ENCODE peak calls at places on chromosomes 11 and 22, in four cellular contexts. One of them, this sample, is unnamed.

GRCh38 chr11:556857-557256 is 3.7 kb downstream of the LMNTD2 start:
- DNase-seq in K562: no peak
- DNase-seq in tibial artery: no peak
- DNase-seq in upper lobe of left lung: no peak
- DNase-seq in this sample: no peak

GRCh38 chr11:111571829-111572501 is 30.3 kb upstream of the SIK2 start:
- DNase-seq in upper lobe of left lung: no peak
- DNase-seq in tibial artery: no peak
- DNase-seq in K562: no peak
- DNase-seq in this sample: no peak

GRCh38 chr11:117097567-117098268 is 510 bp downstream of the SIK3 start:
- DNase-seq in K562: peak
- DNase-seq in tibial artery: peak
- DNase-seq in upper lobe of left lung: peak
- DNase-seq in this sample: peak

GRCh38 chr11:114131366-114131963 is 72.0 kb downstream of the ZBTB16 start:
- DNase-seq in K562: no peak
- DNase-seq in tibial artery: no peak
- DNase-seq in upper lobe of left lung: no peak
- DNase-seq in this sample: no peak

GRCh38 chr11:1953489-1954284 is 6.6 kb downstream of the MRPL23 start:
- DNase-seq in upper lobe of left lung: peak
- DNase-seq in tibial artery: no peak
- DNase-seq in K562: no peak
- DNase-seq in this sample: no peak

GRCh38 chr11:123690490-123690889 is 36.1 kb upstream of the SCN3B start:
- DNase-seq in K562: no peak
- DNase-seq in tibial artery: no peak
- DNase-seq in upper lobe of left lung: no peak
- DNase-seq in this sample: peak

GRCh38 chr11:116533186-116533825 is 239.5 kb downstream of the BUD13 start:
- DNase-seq in tibial artery: no peak
- DNase-seq in K562: no peak
- DNase-seq in upper lobe of left lung: no peak
- DNase-seq in this sample: no peak

GRCh38 chr11:5608778-5609177 is 12.3 kb downstream of the TRIM6 start:
- DNase-seq in K562: no peak
- DNase-seq in tibial artery: no peak
- DNase-seq in upper lobe of left lung: no peak
- DNase-seq in this sample: no peak

GRCh38 chr22:43831561-43832392 is 19.7 kb upstream of the EFCAB6 start:
- DNase-seq in K562: no peak
- DNase-seq in upper lobe of left lung: no peak
- DNase-seq in tibial artery: no peak
- DNase-seq in this sample: no peak

GRCh38 chr11:64055077-64055476 is 19.3 kb downstream of the FLRT1 start:
- DNase-seq in upper lobe of left lung: no peak
- DNase-seq in K562: no peak
- DNase-seq in tibial artery: no peak
- DNase-seq in this sample: no peak

GRCh38 chr11:84468255-84468654 is 1158.9 kb downstream of the DLG2 start:
- DNase-seq in K562: no peak
- DNase-seq in tibial artery: no peak
- DNase-seq in upper lobe of left lung: no peak
- DNase-seq in this sample: no peak
- H3K4me3 ChIP-seq in K562: no peak
- H3K4me3 ChIP-seq in tibial artery: no peak
- H3K4me3 ChIP-seq in upper lobe of left lung: no peak
- H3K4me3 ChIP-seq in this sample: no peak

DNA sequence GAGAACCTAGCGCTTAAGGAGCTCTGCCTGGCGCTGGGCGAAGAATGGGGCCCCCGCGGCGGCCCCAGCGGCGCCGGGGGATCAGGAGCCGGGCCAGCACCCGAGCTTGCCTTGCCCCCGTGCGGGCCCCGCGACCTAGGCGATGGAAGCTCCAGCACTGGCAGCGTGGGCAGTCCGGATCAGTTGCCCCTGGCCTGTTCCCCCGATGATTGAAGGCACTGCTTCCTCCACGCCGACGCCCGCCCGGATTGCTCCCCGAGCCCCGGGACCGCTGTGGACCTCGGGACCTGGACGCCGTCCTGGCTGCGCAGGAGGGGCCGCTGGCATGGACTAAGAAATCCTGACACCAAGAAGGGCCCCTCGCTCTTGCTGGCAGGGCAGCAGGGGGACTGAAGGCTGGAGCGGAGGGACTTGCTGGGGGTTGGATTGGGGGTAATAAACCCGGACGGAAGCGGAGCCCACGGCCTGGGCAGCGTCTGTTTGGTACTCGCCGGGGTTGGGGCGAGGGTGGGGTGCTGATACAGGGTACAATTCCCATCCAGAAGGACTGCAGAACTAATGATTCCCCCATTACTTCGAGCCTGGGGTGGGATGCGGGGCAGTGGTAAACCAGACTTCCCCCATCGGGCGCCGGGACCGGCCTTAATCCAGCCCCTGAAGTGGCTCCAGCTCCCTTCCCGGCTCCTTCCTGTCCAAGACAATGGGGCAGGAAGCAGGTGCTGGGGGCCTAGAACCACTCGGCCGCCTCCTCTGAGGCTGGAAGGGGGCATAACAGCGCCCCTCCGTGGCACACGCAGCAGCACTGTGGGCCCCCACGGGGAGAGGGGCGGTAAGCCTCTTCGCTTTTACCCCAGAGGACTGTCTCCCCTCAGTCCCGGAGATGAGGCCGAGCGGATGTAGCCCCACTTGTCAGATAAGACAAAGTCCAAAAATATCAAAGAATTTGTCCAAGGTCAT is 985 bp downstream of the CCDC85B start:
- DNase-seq in K562: peak
- DNase-seq in tibial artery: peak
- DNase-seq in upper lobe of left lung: peak
- DNase-seq in this sample: no peak
- TF ChIP-seq CTCF in K562: peak
- TF ChIP-seq CTCF in tibial artery: no peak
- TF ChIP-seq CTCF in upper lobe of left lung: peak
- TF ChIP-seq CTCF in this sample: peak

GRCh38 chr11:44600261-44600660 is 34.8 kb downstream of the CD82 start:
- DNase-seq in tibial artery: no peak
- DNase-seq in K562: no peak
- DNase-seq in upper lobe of left lung: no peak
- DNase-seq in this sample: no peak
- H3K4me3 ChIP-seq in tibial artery: no peak
- H3K4me3 ChIP-seq in K562: no peak
- H3K4me3 ChIP-seq in upper lobe of left lung: no peak
- H3K4me3 ChIP-seq in this sample: no peak

GRCh38 chr11:44043157-44043556 is 4.6 kb upstream of the ACCSL start:
- DNase-seq in tibial artery: no peak
- DNase-seq in upper lobe of left lung: no peak
- DNase-seq in K562: no peak
- DNase-seq in this sample: no peak
- TF ChIP-seq CTCF in tibial artery: no peak
- TF ChIP-seq CTCF in upper lobe of left lung: no peak
- TF ChIP-seq CTCF in K562: no peak
- TF ChIP-seq CTCF in this sample: no peak

GRCh38 chr22:39458443-39459083 is 1.8 kb downstream of the MGAT3 start:
- DNase-seq in K562: no peak
- DNase-seq in upper lobe of left lung: no peak
- DNase-seq in tibial artery: no peak
- DNase-seq in this sample: no peak

GRCh38 chr22:39459681-39460080 is 2.9 kb downstream of the MGAT3 start:
- DNase-seq in upper lobe of left lung: no peak
- DNase-seq in K562: no peak
- DNase-seq in tibial artery: no peak
- DNase-seq in this sample: no peak

GRCh38 chr22:39457047-39457545 is 284 bp downstream of the MGAT3 start:
- DNase-seq in tibial artery: no peak
- DNase-seq in upper lobe of left lung: no peak
- DNase-seq in K562: no peak
- DNase-seq in this sample: no peak

GRCh38 chr22:39456262-39457046 is at the start of gene MGAT3:
- DNase-seq in K562: no peak
- DNase-seq in upper lobe of left lung: no peak
- DNase-seq in tibial artery: no peak
- DNase-seq in this sample: no peak

DNA sequence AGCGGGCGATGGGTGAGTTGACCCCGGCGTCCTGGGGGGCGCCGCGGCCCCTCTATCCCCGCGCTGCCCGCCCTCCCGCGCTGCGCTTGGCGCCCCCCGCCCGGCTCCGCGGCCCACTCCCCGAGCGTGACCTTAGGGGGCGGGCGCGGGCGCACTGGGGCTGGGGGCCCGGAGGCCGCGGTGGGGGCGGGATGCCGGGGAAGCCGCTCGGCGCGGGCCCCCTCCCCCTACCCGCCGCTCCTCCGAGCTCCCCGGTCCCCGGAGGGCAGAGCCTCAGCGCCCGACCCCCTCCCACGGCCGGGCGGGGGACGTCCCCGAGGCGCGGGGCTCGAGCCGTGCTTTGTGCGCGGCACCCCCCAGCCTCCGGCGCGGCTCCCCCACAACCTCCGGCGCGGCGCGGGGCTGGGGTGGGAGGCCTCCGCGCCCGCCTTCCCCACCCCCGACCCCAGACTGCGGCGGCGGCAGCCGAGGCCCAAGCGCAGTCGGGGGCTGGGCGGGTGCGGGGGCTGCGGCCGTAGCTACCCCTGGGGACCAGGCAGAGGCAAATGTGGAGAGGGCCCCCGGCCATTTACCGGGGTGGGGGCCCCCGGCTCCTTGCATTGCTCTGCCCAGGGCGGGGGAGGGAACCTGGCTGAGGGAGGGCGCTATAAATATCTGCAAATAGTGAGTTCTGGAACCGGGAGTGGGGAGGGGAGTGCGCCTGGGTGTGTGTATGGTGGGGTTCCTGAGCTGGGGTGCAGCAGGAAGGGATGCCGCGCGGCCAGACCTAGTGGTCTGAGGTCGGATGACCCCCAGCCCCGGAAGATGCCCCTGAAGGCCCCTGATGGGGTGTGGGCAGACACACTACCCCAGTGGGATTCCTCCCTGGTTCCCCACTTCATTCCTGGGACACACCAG is 982 bp downstream of the MGAT3 start:
- DNase-seq in upper lobe of left lung: no peak
- DNase-seq in tibial artery: no peak
- DNase-seq in K562: peak
- DNase-seq in this sample: no peak
- H3K4me3 ChIP-seq in upper lobe of left lung: peak
- H3K4me3 ChIP-seq in tibial artery: peak
- H3K4me3 ChIP-seq in K562: peak
- H3K4me3 ChIP-seq in this sample: no peak

GRCh38 chr11:47257518-47258316 is at the start of gene NR1H3:
- DNase-seq in K562: peak
- DNase-seq in tibial artery: peak
- DNase-seq in upper lobe of left lung: peak
- DNase-seq in this sample: no peak
- TF ChIP-seq CTCF in K562: peak
- TF ChIP-seq CTCF in tibial artery: peak
- TF ChIP-seq CTCF in upper lobe of left lung: peak
- TF ChIP-seq CTCF in this sample: peak

GRCh38 chr11:38460429-38460828 is 1862.4 kb upstream of the RAG2 start:
- DNase-seq in upper lobe of left lung: no peak
- DNase-seq in K562: no peak
- DNase-seq in tibial artery: no peak
- DNase-seq in this sample: peak

GRCh38 chr11:38461751-38462150 is 1863.7 kb upstream of the RAG2 start:
- DNase-seq in tibial artery: no peak
- DNase-seq in K562: no peak
- DNase-seq in upper lobe of left lung: no peak
- DNase-seq in this sample: no peak

GRCh38 chr11:38456371-38456770 is 1858.3 kb upstream of the RAG2 start:
- DNase-seq in upper lobe of left lung: no peak
- DNase-seq in K562: no peak
- DNase-seq in tibial artery: no peak
- DNase-seq in this sample: peak

GRCh38 chr11:38460901-38461300 is 1862.9 kb upstream of the RAG2 start:
- DNase-seq in tibial artery: peak
- DNase-seq in K562: no peak
- DNase-seq in upper lobe of left lung: peak
- DNase-seq in this sample: peak
- H3K4me3 ChIP-seq in tibial artery: no peak
- H3K4me3 ChIP-seq in K562: no peak
- H3K4me3 ChIP-seq in upper lobe of left lung: no peak
- H3K4me3 ChIP-seq in this sample: no peak

GRCh38 chr11:28243596-28243995 is 135.4 kb downstream of the METTL15 start:
- DNase-seq in tibial artery: no peak
- DNase-seq in K562: no peak
- DNase-seq in upper lobe of left lung: no peak
- DNase-seq in this sample: no peak

GRCh38 chr11:28243057-28243456 is 134.9 kb downstream of the METTL15 start:
- DNase-seq in tibial artery: no peak
- DNase-seq in K562: no peak
- DNase-seq in upper lobe of left lung: no peak
- DNase-seq in this sample: no peak

GRCh38 chr11:28245131-28245530 is 136.9 kb downstream of the METTL15 start:
- DNase-seq in tibial artery: no peak
- DNase-seq in K562: no peak
- DNase-seq in upper lobe of left lung: no peak
- DNase-seq in this sample: no peak

GRCh38 chr11:28242596-28242995 is 134.4 kb downstream of the METTL15 start:
- DNase-seq in tibial artery: no peak
- DNase-seq in upper lobe of left lung: no peak
- DNase-seq in K562: no peak
- DNase-seq in this sample: no peak

GRCh38 chr11:28241760-28242159 is 133.6 kb downstream of the METTL15 start:
- DNase-seq in K562: no peak
- DNase-seq in tibial artery: no peak
- DNase-seq in upper lobe of left lung: no peak
- DNase-seq in this sample: no peak
- TF ChIP-seq CTCF in K562: no peak
- TF ChIP-seq CTCF in tibial artery: no peak
- TF ChIP-seq CTCF in upper lobe of left lung: no peak
- TF ChIP-seq CTCF in this sample: no peak

This sample was measured in epithelial cell of esophagus.